ENCODE peak calls at places on chromosomes 7 and 10, in six cellular contexts. N, H, B, J, X and W are unnamed samples.

GRCh38 chr7:46680147-46680546 is 759.1 kb upstream of the IGFBP3 start:
- DNase-seq in H (no peak), B (no peak), X (no peak), N (no peak), J (no peak), W (no peak)

GRCh38 chr7:85516675-85517074 is 329.8 kb upstream of the SEMA3D start:
- DNase-seq in B (no peak), H (peak; percentile 17), X (no peak), N (no peak), J (no peak), W (no peak)

GRCh38 chr7:115471891-115472290 is 550.0 kb downstream of the MDFIC start:
- DNase-seq in X (no peak), N (no peak), J (no peak), B (no peak), H (peak; percentile 46), W (no peak)

GRCh38 chr7:77425151-77426051 is 9.3 kb upstream of the GSAP start:
- DNase-seq in H (peak; percentile 54), B (no peak), J (no peak), N (no peak), X (peak; percentile 73), W (no peak)

GRCh38 chr7:1646391-1646790 is 23.7 kb upstream of the ELFN1 start:
- DNase-seq in H (no peak), X (no peak), N (no peak), B (no peak), J (no peak), W (no peak)

GRCh38 chr7:27198138-27198841 is 1.6 kb downstream of the HOXA13 start:
- DNase-seq in N (no peak), B (no peak), X (no peak), H (no peak), J (no peak), W (no peak)

GRCh38 chr7:102916881-102917280 is 4.1 kb downstream of the LRRC17 start:
- DNase-seq in X (peak; percentile 28), B (no peak), N (no peak), H (peak; percentile 43), J (no peak), W (no peak)

GRCh38 chr10:131735577-131735976 is 165.2 kb upstream of the PPP2R2D start:
- DNase-seq in J (no peak), H (no peak), N (no peak), B (no peak), X (no peak), W (no peak)

GRCh38 chr10:30445716-30446115 is 11.7 kb downstream of the MAP3K8 start:
- DNase-seq in N (no peak), H (peak; percentile 93), B (no peak), J (no peak), X (no peak), W (no peak)

GRCh38 chr7:22333680-22334141 is 23.2 kb downstream of the RAPGEF5 start:
- DNase-seq in X (no peak), B (no peak), J (no peak), N (no peak), H (no peak), W (no peak)

GRCh38 chr7:82965088-82966036 is 197.3 kb downstream of the PCLO start:
- DNase-seq in X (no peak), H (no peak), B (no peak), N (no peak), J (no peak), W (no peak)

GRCh38 chr10:48554246-48554645 is 50.6 kb downstream of the ARHGAP22 start:
- DNase-seq in X (no peak), H (no peak), J (no peak), N (no peak), B (no peak), W (no peak)

GRCh38 chr7:135758531-135758932 is 9.9 kb upstream of the FAM180A start:
- DNase-seq in X (peak; percentile 35), N (no peak), H (peak; percentile 72), J (peak; percentile 60), B (no peak), W (no peak)

GRCh38 chr10:98104125-98104524 is 30.3 kb upstream of the R3HCC1L start:
- DNase-seq in J (no peak), H (no peak), B (no peak), X (no peak), N (no peak), W (no peak)

GRCh38 chr7:67913604-67914003 is 917.0 kb downstream of the TYW1 start:
- DNase-seq in B (no peak), X (no peak), N (no peak), H (peak; percentile 32), J (no peak), W (no peak)

GRCh38 chr7:14596421-14596820 is 306.1 kb downstream of the DGKB start:
- DNase-seq in X (no peak), N (no peak), J (no peak), H (peak; percentile 35), B (no peak), W (no peak)

GRCh38 chr7:79332091-79332490 is 121.4 kb downstream of the MAGI2 start:
- DNase-seq in X (no peak), B (no peak), N (no peak), J (no peak), H (peak; percentile 64), W (no peak)

GRCh38 chr7:137670521-137671064 is 176.2 kb downstream of the DGKI start:
- DNase-seq in X (no peak), N (no peak), H (peak; percentile 80), J (no peak), B (no peak), W (no peak)

GRCh38 chr10:124063736-124064135 is 29.7 kb downstream of the CHST15 start:
- DNase-seq in N (no peak), B (no peak), J (no peak), X (no peak), H (peak; percentile 79), W (no peak)

GRCh38 chr7:85630904-85631582 is 444.2 kb upstream of the SEMA3D start:
- DNase-seq in J (no peak), B (no peak), X (no peak), N (no peak), H (no peak), W (no peak)

GRCh38 chr10:78215645-78216044 is 182.0 kb downstream of the RPS24 start:
- DNase-seq in H (peak; percentile 83), X (no peak), N (peak; percentile 84), B (no peak), J (peak; percentile 88), W (no peak)

GRCh38 chr7:129499915-129500463 is 2.3 kb upstream of the SMKR1 start:
- DNase-seq in N (no peak), X (no peak), H (no peak), J (no peak), B (no peak), W (no peak)

GRCh38 chr7:70178787-70179186 is 580.5 kb downstream of the AUTS2 start:
- DNase-seq in B (no peak), X (no peak), H (peak; percentile 57), J (no peak), N (no peak), W (no peak)

GRCh38 chr10:24784061-24784460 is 60.4 kb upstream of the ARHGAP21 start:
- DNase-seq in J (no peak), B (no peak), H (no peak), N (no peak), X (no peak), W (no peak)

GRCh38 chr10:101050206-101051069 is 11.4 kb upstream of the KAZALD1 start:
- DNase-seq in H (peak; percentile 34), J (peak; percentile 47), B (peak; percentile 70), X (peak; percentile 89), N (peak; percentile 85), W (peak; percentile 81)

GRCh38 chr7:22443370-22444180 is 56.4 kb downstream of the STEAP1B start:
- DNase-seq in B (no peak), N (no peak), H (no peak), J (no peak), X (no peak), W (no peak)

GRCh38 chr10:3829193-3830050 is 44.4 kb upstream of the KLF6 start:
- DNase-seq in N (no peak), H (no peak), X (peak; percentile 21), B (no peak), J (no peak), W (no peak)